ENCODE peak calls at places on chromosome 20, in seven cellular contexts. T, P, S, R, G, U and W are unnamed samples.

GRCh38 chr20:1808101-1808500 is 87.1 kb upstream of the SIRPA start:
- DNase-seq in T (no peak), P (no peak), S (no peak), R (no peak), G (no peak), U (no peak), W (no peak)

GRCh38 chr20:10634683-10635411 is 39.0 kb downstream of the JAG1 start:
- DNase-seq in T (no peak), P (no peak), S (no peak), R (no peak), G (no peak), U (no peak), W (no peak)

GRCh38 chr20:56831795-56832194 is 202.7 kb downstream of the TFAP2C start:
- DNase-seq in T (no peak), P (no peak), S (no peak), R (no peak), G (no peak), U (no peak), W (no peak)

GRCh38 chr20:23086931-23087411 is 847 bp upstream of the CD93 start:
- DNase-seq in T (peak; percentile 21), P (no peak), S (no peak), R (no peak), G (no peak), U (no peak), W (no peak)

GRCh38 chr20:12175538-12175937 is 257.8 kb downstream of the BTBD3 start:
- DNase-seq in T (no peak), P (no peak), S (no peak), R (no peak), G (no peak), U (no peak), W (no peak)

GRCh38 chr20:44642203-44643153 is 9.0 kb downstream of the ADA start:
- DNase-seq in T (peak; percentile 68), P (peak; percentile 58), S (no peak), R (peak; percentile 32), G (peak; percentile 41), U (peak; percentile 44), W (peak; percentile 65)

GRCh38 chr20:19828233-19828632 is 70.2 kb downstream of the RIN2 start:
- DNase-seq in T (no peak), P (peak; percentile 93), S (no peak), R (no peak), G (no peak), U (no peak), W (no peak)

GRCh38 chr20:59682603-59683002 is 78.3 kb downstream of the PHACTR3 start:
- DNase-seq in T (no peak), P (no peak), S (no peak), R (no peak), G (no peak), U (no peak), W (no peak)

GRCh38 chr20:9329356-9330092 is 184.9 kb upstream of the LAMP5 start:
- DNase-seq in T (no peak), P (no peak), S (no peak), R (no peak), G (no peak), U (no peak), W (no peak)

GRCh38 chr20:25211273-25211672 is 15.8 kb downstream of the ENTPD6 start:
- DNase-seq in T (no peak), P (no peak), S (no peak), R (no peak), G (no peak), U (no peak), W (no peak)

GRCh38 chr20:24718696-24719095 is 230.4 kb upstream of the CST7 start:
- DNase-seq in T (no peak), P (no peak), S (no peak), R (no peak), G (no peak), U (no peak), W (no peak)